ENCODE peak calls at places on chromosome X, in six cellular contexts. H is fibroblast of pulmonary artery, M is GM13977, N is fibroblast of lung, K is psoas muscle, B is activated B cell treated with CpG ODN at 0.5 μM for 24 hours. Q is an unnamed sample.
A peak's percentile ranks its signal among the peaks of the same experiment; 100 is the strongest.

GRCh38 chrX:27680726-27681125 is 90.6 kb downstream of the DCAF8L2 start:
- DNase-seq in M (no peak), B (no peak), N (peak; percentile 9), H (peak; percentile 55), K (no peak), Q (peak; percentile 28)

GRCh38 chrX:48156014-48156413 is 25.6 kb downstream of the SPACA5B start:
- DNase-seq in N (no peak), B (no peak), K (no peak), M (no peak), H (no peak), Q (no peak)

GRCh38 chrX:1134156-1134555 is 78.3 kb downstream of the CRLF2 start:
- DNase-seq in M (no peak), K (no peak), H (no peak), N (no peak), B (no peak), Q (no peak)

GRCh38 chrX:724256-724655 is 93.7 kb downstream of the SHOX start:
- DNase-seq in K (no peak), H (peak; percentile 11), N (no peak), B (no peak), M (no peak), Q (no peak)

GRCh38 chrX:67607436-67607835 is 63.6 kb downstream of the AR start:
- DNase-seq in N (peak; percentile 43), M (no peak), B (no peak), K (no peak), H (no peak), Q (peak; percentile 90)

GRCh38 chrX:93874554-93874953 is 200.5 kb downstream of the FAM133A start:
- DNase-seq in K (no peak), B (no peak), M (no peak), H (peak; percentile 7), N (no peak), Q (peak; percentile 22)

GRCh38 chrX:153934473-153935325 is at the start of gene NAA10:
- DNase-seq in M (peak; percentile 97), B (peak; percentile 62), N (peak; percentile 56), K (peak; percentile 90), H (peak; percentile 64), Q (peak; percentile 63)

GRCh38 chrX:14228611-14229010 is 198.9 kb upstream of the GEMIN8 start:
- DNase-seq in H (no peak), K (no peak), B (no peak), N (no peak), M (no peak), Q (peak; percentile 30)

GRCh38 chrX:129980043-129980442 is 2.4 kb upstream of the BCORL1 start:
- DNase-seq in B (peak; percentile 20), N (no peak), H (no peak), M (peak; percentile 65), K (peak; percentile 64), Q (no peak)

GRCh38 chrX:34563061-34563460 is 94.0 kb downstream of the TMEM47 start:
- DNase-seq in B (no peak), M (no peak), N (no peak), H (no peak), K (no peak), Q (no peak)

GRCh38 chrX:85052636-85053343 is 49.1 kb downstream of the APOOL start:
- DNase-seq in H (peak; percentile 79), N (peak; percentile 81), M (no peak), B (no peak), K (no peak), Q (peak; percentile 90)

GRCh38 chrX:39750246-39750790 is 347.4 kb downstream of the BCOR start:
- DNase-seq in N (no peak), B (no peak), H (no peak), M (no peak), K (no peak), Q (no peak)

GRCh38 chrX:115560978-115561604 is at the start of gene PLS3:
- DNase-seq in K (peak; percentile 87), H (peak; percentile 88), B (no peak), M (peak; percentile 73), N (peak; percentile 83), Q (peak; percentile 81)

GRCh38 chrX:33968611-33969010 is 163.5 kb downstream of the FAM47A start:
- DNase-seq in N (no peak), B (no peak), H (no peak), M (no peak), K (no peak), Q (no peak)

GRCh38 chrX:119502727-119503483 is 34.7 kb downstream of the SLC25A5 start:
- DNase-seq in N (peak; percentile 12), K (no peak), B (no peak), H (peak; percentile 31), M (no peak), Q (peak; percentile 60)

GRCh38 chrX:134443020-134443419 is 16.9 kb upstream of the HPRT1 start:
- DNase-seq in H (no peak), M (no peak), N (no peak), B (no peak), K (no peak), Q (no peak)

GRCh38 chrX:49995021-49995731 is 72.8 kb downstream of the CLCN5 start:
- DNase-seq in B (no peak), M (no peak), N (peak; percentile 30), H (peak; percentile 82), K (no peak), Q (peak; percentile 53)

GRCh38 chrX:130082244-130083106 is 27.8 kb downstream of the ELF4 start:
- DNase-seq in H (no peak), K (peak; percentile 69), B (peak; percentile 31), N (no peak), M (peak; percentile 68), Q (no peak)

GRCh38 chrX:153657161-153657560 is 10.2 kb downstream of the DUSP9 start:
- DNase-seq in B (no peak), N (no peak), M (no peak), K (no peak), H (no peak), Q (no peak)

GRCh38 chrX:47577901-47578300 is 4.3 kb upstream of the TIMP1 start:
- DNase-seq in M (no peak), B (no peak), H (no peak), K (no peak), N (no peak), Q (no peak)

GRCh38 chrX:54481751-54482150 is 14.3 kb downstream of the FGD1 start:
- DNase-seq in M (no peak), N (no peak), B (no peak), K (no peak), H (no peak), Q (peak; percentile 14)

GRCh38 chrX:100829730-100830129 is 9.5 kb downstream of the CSTF2 start:
- DNase-seq in B (no peak), H (peak; percentile 73), M (no peak), K (no peak), N (peak; percentile 1), Q (peak; percentile 28)

GRCh38 chrX:78321809-78322208 is 5.6 kb downstream of the CYSLTR1 start:
- DNase-seq in B (peak; percentile 24), N (no peak), K (no peak), H (no peak), M (peak; percentile 14), Q (no peak)

GRCh38 chrX:133670394-133670793 is 255.1 kb upstream of the GPC4 start:
- DNase-seq in M (peak; percentile 40), H (peak; percentile 64), N (peak; percentile 63), K (no peak), B (no peak), Q (peak; percentile 63)

GRCh38 chrX:70878925-70879324 is 29.6 kb downstream of the TEX11 start:
- DNase-seq in H (no peak), M (no peak), B (no peak), N (no peak), K (no peak), Q (no peak)
- TF ChIP-seq CTCF in H (no peak), M (no peak), B (no peak), N (no peak), K (no peak), Q (no peak)

DNA sequence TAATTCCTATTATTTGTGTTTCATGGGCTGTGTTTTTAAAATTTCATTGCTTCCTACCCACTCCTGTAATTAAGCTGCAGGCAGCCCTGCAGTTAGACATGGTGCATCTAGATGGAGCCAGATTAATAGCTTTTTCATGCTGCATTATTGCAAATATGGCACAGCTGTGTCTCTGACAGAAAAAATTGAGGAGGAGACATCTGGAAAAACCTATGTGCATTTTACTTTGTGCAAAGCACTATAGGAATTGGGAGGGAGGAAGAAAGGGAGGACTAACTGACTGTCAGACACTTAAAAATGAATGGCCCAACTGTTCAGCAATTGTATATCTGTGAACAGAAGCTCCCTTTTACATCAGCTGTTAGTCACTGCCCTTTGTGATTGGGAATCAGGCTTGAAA is 8.1 kb upstream of the RPGR start:
- DNase-seq in N (no peak), B (no peak), M (no peak), K (no peak), H (no peak), Q (no peak)
- TF ChIP-seq CTCF in N (no peak), B (no peak), M (no peak), K (no peak), H (peak; percentile 39), Q (peak; percentile 14)

DNA sequence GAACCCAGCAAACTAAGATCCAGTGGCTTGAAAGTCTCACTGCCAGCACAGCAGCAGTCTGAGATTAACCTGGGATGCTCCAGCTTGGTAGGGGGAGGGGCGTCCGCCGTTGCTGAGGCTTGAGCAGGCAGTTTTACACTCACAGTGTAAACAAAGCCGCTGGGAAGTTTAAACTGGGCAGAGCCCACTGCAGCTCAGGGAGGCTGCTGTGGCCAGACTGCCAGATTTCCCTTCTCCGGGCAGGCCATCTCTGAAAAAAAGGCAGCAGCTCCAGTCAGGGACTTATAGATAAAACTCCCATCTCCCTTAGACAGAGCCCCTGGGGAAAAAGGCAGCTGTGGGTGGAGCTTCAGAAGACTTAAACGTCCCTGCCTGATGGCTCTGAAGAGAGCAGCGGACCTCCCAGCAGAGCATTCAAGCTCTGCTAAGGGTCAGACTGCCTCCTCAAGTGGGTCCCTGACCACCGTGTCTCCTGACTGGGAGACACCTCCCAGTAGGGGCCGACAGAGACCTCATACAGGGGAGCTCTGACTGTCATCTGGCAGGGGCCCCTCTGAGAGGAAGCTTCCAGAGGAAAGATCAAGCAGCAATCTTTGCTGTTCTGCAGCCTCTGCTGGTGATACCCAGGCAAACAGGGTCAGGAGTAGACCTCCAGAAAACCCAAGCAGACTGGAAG is 45.1 kb upstream of the CDX4 start:
- DNase-seq in H (no peak), K (no peak), N (no peak), B (no peak), M (no peak), Q (no peak)
- TF ChIP-seq CTCF in H (no peak), K (no peak), N (no peak), B (no peak), M (no peak), Q (no peak)

GRCh38 chrX:125374169-125374568 is 54.5 kb downstream of the TEX13C start:
- DNase-seq in M (no peak), K (no peak), H (no peak), B (no peak), N (no peak), Q (no peak)

GRCh38 chrX:125382148-125382628 is 62.5 kb downstream of the TEX13C start:
- DNase-seq in N (no peak), H (no peak), B (no peak), K (no peak), M (no peak), Q (no peak)

GRCh38 chrX:125382889-125383288 is 63.2 kb downstream of the TEX13C start:
- DNase-seq in M (no peak), K (no peak), B (no peak), H (no peak), N (no peak), Q (no peak)

DNA sequence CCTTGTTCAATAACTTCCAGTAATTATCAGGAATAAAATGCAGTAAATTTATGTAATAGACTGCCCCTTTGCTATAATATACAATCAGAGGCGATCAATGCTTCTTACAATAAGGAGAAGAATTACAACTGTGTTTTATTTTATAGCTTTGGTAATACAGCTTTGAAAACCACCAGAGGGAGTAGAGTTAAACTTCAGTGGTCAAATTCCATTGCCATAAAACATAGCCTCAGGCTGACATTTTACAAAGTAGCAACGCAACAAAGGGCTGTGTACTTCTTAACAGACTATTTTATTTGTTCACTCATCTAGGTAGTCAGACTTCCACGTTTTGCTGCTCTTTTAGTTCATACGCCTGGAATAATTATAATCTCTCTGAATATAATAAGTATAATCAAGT is 58.5 kb downstream of the TEX13C start:
- DNase-seq in N (no peak), B (no peak), K (no peak), M (no peak), H (no peak), Q (no peak)
- TF ChIP-seq CTCF in N (no peak), B (no peak), K (no peak), M (no peak), H (no peak), Q (no peak)